ENCODE peak calls at places on chromosomes 13 and 19, in four cellular contexts. Y, P, U and D are unnamed samples.

GRCh38 chr13:106156468-106156867 is 379.0 kb downstream of the EFNB2 start:
- DNase-seq in P (no peak), Y (no peak), U (no peak), D (peak; percentile 9)

GRCh38 chr19:14480695-14481069 is 5.5 kb upstream of the PTGER1 start:
- DNase-seq in U (no peak), Y (no peak), P (no peak), D (no peak)

GRCh38 chr19:50663280-50663790 is 14.1 kb downstream of the C19orf81 start:
- DNase-seq in U (no peak), P (no peak), Y (no peak), D (peak; percentile 75)

GRCh38 chr19:40921005-40921897 is 39.2 kb upstream of the CYP2A7 start:
- DNase-seq in Y (no peak), U (no peak), P (no peak), D (peak; percentile 32)

GRCh38 chr19:12773571-12773970 is 1.8 kb downstream of the HOOK2 start:
- DNase-seq in P (no peak), Y (no peak), U (no peak), D (no peak)

GRCh38 chr13:112690242-112690943 is 555 bp downstream of the ATP11A start:
- DNase-seq in Y (no peak), U (peak; percentile 54), P (peak; percentile 60), D (peak; percentile 39)

GRCh38 chr13:113647351-113648217 is 10.4 kb downstream of the ATP4B start:
- DNase-seq in P (peak; percentile 90), Y (no peak), U (no peak), D (peak; percentile 15)

GRCh38 chr13:30355405-30355741 is 48.0 kb upstream of the KATNAL1 start:
- DNase-seq in U (peak; percentile 60), Y (no peak), P (peak; percentile 37), D (no peak)

GRCh38 chr19:49153167-49153809 is 1.9 kb downstream of the HRC start:
- DNase-seq in Y (no peak), P (no peak), U (no peak), D (no peak)

GRCh38 chr19:3403489-3404323 is 37.3 kb downstream of the NFIC start:
- DNase-seq in Y (no peak), U (peak; percentile 54), P (peak; percentile 90), D (no peak)

GRCh38 chr19:6132482-6132881 is 3.0 kb upstream of the ACSBG2 start:
- DNase-seq in U (no peak), Y (no peak), P (no peak), D (no peak)

GRCh38 chr19:40286674-40287421 is 1.7 kb upstream of the AKT2 start:
- DNase-seq in U (no peak), Y (no peak), P (no peak), D (no peak)

GRCh38 chr19:45340232-45340898 is at the start of gene KLC3:
- DNase-seq in U (peak; percentile 95), Y (no peak), P (no peak), D (peak; percentile 65)

GRCh38 chr19:47714339-47714738 is 1.1 kb downstream of the EHD2 start:
- DNase-seq in Y (no peak), P (no peak), U (no peak), D (no peak)